ENCODE peak calls at places on chromosomes 4 and X, in nine cellular contexts. Q, N, F, K, J, I, Z, V and G are unnamed samples.

GRCh38 chrX:153444333-153445011 is 1.4 kb downstream of the TREX2 start:
- DNase-seq in Q (no peak), N (no peak), F (no peak), K (no peak), J (no peak), I (no peak), Z (no peak), V (no peak), G (no peak)

GRCh38 chr4:16591867-16592266 is 306.6 kb downstream of the LDB2 start:
- DNase-seq in Q (peak), N (no peak), F (peak), K (no peak), J (no peak), I (no peak), Z (no peak), V (no peak), G (no peak)

GRCh38 chrX:133335027-133335426 is 80.3 kb downstream of the GPC4 start:
- DNase-seq in Q (peak), N (peak), F (peak), K (no peak), J (no peak), I (no peak), Z (no peak), V (no peak), G (no peak)

GRCh38 chr4:73573794-73574528 is 46.3 kb downstream of the RASSF6 start:
- DNase-seq in Q (peak), N (peak), F (peak), K (no peak), J (no peak), I (peak), Z (peak), V (peak), G (peak)

GRCh38 chr4:142475663-142476062 is 370.4 kb downstream of the INPP4B start:
- DNase-seq in Q (peak), N (no peak), F (peak), K (no peak), J (no peak), I (no peak), Z (no peak), V (no peak), G (no peak)

GRCh38 chrX:115894087-115894486 is 276.5 kb upstream of the AGTR2 start:
- DNase-seq in Q (no peak), N (no peak), F (peak), K (no peak), J (no peak), I (no peak), Z (no peak), V (no peak), G (no peak)

GRCh38 chr4:55675196-55675793 is 39.2 kb upstream of the NMU start:
- DNase-seq in Q (no peak), N (no peak), F (no peak), K (no peak), J (no peak), I (no peak), Z (no peak), V (no peak), G (no peak)

GRCh38 chr4:86730310-86730709 is 118.9 kb downstream of the SLC10A6 start:
- DNase-seq in Q (no peak), N (no peak), F (no peak), K (no peak), J (no peak), I (no peak), Z (no peak), V (no peak), G (no peak)

GRCh38 chrX:129427267-129427666 is 96.0 kb downstream of the SMARCA1 start:
- DNase-seq in Q (no peak), N (no peak), F (no peak), K (no peak), J (no peak), I (no peak), Z (no peak), V (no peak), G (no peak)

GRCh38 chr4:121696641-121697461 is at the start of gene ANXA5:
- DNase-seq in Q (peak), N (peak), F (peak), K (peak), J (peak), I (peak), Z (peak), V (no peak), G (peak)

GRCh38 chr4:7442609-7443140 is 7.9 kb upstream of the PSAPL1 start:
- DNase-seq in Q (no peak), N (no peak), F (no peak), K (no peak), J (no peak), I (no peak), Z (no peak), V (no peak), G (no peak)

GRCh38 chrX:74536142-74537010 is 78.0 kb downstream of the RLIM start:
- DNase-seq in Q (peak), N (peak), F (peak), K (peak), J (peak), I (peak), Z (peak), V (no peak), G (peak)

GRCh38 chr4:7472443-7473013 is 37.8 kb upstream of the PSAPL1 start:
- DNase-seq in Q (no peak), N (no peak), F (no peak), K (no peak), J (no peak), I (no peak), Z (no peak), V (no peak), G (no peak)

GRCh38 chrX:109839694-109840358 is 106.8 kb upstream of the ACSL4 start:
- DNase-seq in Q (no peak), N (peak), F (peak), K (no peak), J (no peak), I (no peak), Z (no peak), V (no peak), G (no peak)

GRCh38 chrX:46704767-46705386 is 54.0 kb downstream of the SLC9A7 start:
- DNase-seq in Q (no peak), N (no peak), F (peak), K (no peak), J (no peak), I (no peak), Z (no peak), V (no peak), G (no peak)

GRCh38 chrX:16786791-16787735 is 797 bp downstream of the TXLNG start:
- DNase-seq in Q (peak), N (peak), F (no peak), K (no peak), J (no peak), I (no peak), Z (no peak), V (no peak), G (no peak)

GRCh38 chr4:165872443-165873297 is at the start of gene TLL1:
- DNase-seq in Q (peak), N (no peak), F (peak), K (no peak), J (no peak), I (no peak), Z (no peak), V (no peak), G (no peak)

GRCh38 chr4:88219099-88219498 is 60.7 kb upstream of the ABCG2 start:
- DNase-seq in Q (peak), N (peak), F (peak), K (no peak), J (no peak), I (no peak), Z (peak), V (peak), G (no peak)

GRCh38 chrX:150456466-150456865 is 93.3 kb downstream of the MAMLD1 start:
- DNase-seq in Q (no peak), N (peak), F (no peak), K (no peak), J (no peak), I (no peak), Z (no peak), V (no peak), G (no peak)

GRCh38 chrX:25523574-25523973 is 507.8 kb upstream of the ARX start:
- DNase-seq in Q (peak), N (no peak), F (peak), K (no peak), J (no peak), I (no peak), Z (no peak), V (no peak), G (no peak)

GRCh38 chr4:145234086-145234694 is 53.8 kb upstream of the OTUD4 start:
- DNase-seq in Q (peak), N (peak), F (peak), K (no peak), J (no peak), I (no peak), Z (peak), V (peak), G (no peak)

GRCh38 chr4:93436000-93436626 is 392.4 kb upstream of the ATOH1 start:
- DNase-seq in Q (no peak), N (no peak), F (no peak), K (no peak), J (no peak), I (no peak), Z (no peak), V (no peak), G (no peak)

GRCh38 chrX:39984191-39984956 is 113.4 kb downstream of the BCOR start:
- DNase-seq in Q (peak), N (peak), F (peak), K (no peak), J (no peak), I (no peak), Z (peak), V (no peak), G (peak)

GRCh38 chr4:64747919-64748715 is 338.9 kb upstream of the TECRL start:
- DNase-seq in Q (no peak), N (no peak), F (no peak), K (no peak), J (no peak), I (no peak), Z (no peak), V (no peak), G (peak)

GRCh38 chr4:100657187-100657586 is 139.4 kb upstream of the EMCN start:
- DNase-seq in Q (no peak), N (no peak), F (peak), K (no peak), J (no peak), I (no peak), Z (no peak), V (no peak), G (no peak)

GRCh38 chr4:20420916-20421315 is 169.2 kb downstream of the SLIT2 start:
- DNase-seq in Q (no peak), N (no peak), F (no peak), K (no peak), J (no peak), I (no peak), Z (no peak), V (no peak), G (no peak)

GRCh38 chrX:142040906-142041305 is 137.2 kb downstream of the MAGEC1 start:
- DNase-seq in Q (no peak), N (no peak), F (no peak), K (no peak), J (no peak), I (no peak), Z (no peak), V (no peak), G (no peak)

GRCh38 chr4:113447695-113448265 is 313.8 kb downstream of the CAMK2D start:
- DNase-seq in Q (peak), N (no peak), F (no peak), K (no peak), J (no peak), I (no peak), Z (no peak), V (no peak), G (no peak)

GRCh38 chr4:8342651-8343050 is 73.1 kb downstream of the HTRA3 start:
- DNase-seq in Q (no peak), N (no peak), F (no peak), K (peak), J (no peak), I (no peak), Z (no peak), V (no peak), G (no peak)

GRCh38 chr4:136036744-136037143 is 1495.5 kb downstream of the PCDH18 start:
- DNase-seq in Q (peak), N (no peak), F (peak), K (no peak), J (no peak), I (no peak), Z (peak), V (no peak), G (no peak)

GRCh38 chr4:86898562-86898961 is 6.3 kb upstream of the C4orf36 start:
- DNase-seq in Q (no peak), N (no peak), F (peak), K (no peak), J (no peak), I (no peak), Z (no peak), V (no peak), G (no peak)

GRCh38 chrX:63506320-63506719 is 155.2 kb upstream of the SPIN4 start:
- DNase-seq in Q (peak), N (peak), F (peak), K (no peak), J (no peak), I (no peak), Z (no peak), V (no peak), G (no peak)
- TF ChIP-seq CTCF in Q (no peak), N (peak), F (no peak), K (no peak), J (no peak), I (peak), Z (peak), V (no peak), G (no peak)

GRCh38 chr4:146640021-146640425 is 1.3 kb downstream of the POU4F2 start:
- DNase-seq in Q (no peak), N (no peak), F (no peak), K (no peak), J (no peak), I (no peak), Z (no peak), V (no peak), G (no peak)

GRCh38 chr4:146640459-146641061 is 1.9 kb downstream of the POU4F2 start:
- DNase-seq in Q (no peak), N (no peak), F (no peak), K (no peak), J (no peak), I (no peak), Z (no peak), V (no peak), G (no peak)

GRCh38 chr4:146638801-146639351 is at the start of gene POU4F2:
- DNase-seq in Q (no peak), N (no peak), F (peak), K (no peak), J (no peak), I (no peak), Z (no peak), V (no peak), G (no peak)

GRCh38 chr4:146639414-146639814 is 721 bp downstream of the POU4F2 start:
- DNase-seq in Q (no peak), N (no peak), F (no peak), K (no peak), J (no peak), I (no peak), Z (no peak), V (no peak), G (no peak)

DNA sequence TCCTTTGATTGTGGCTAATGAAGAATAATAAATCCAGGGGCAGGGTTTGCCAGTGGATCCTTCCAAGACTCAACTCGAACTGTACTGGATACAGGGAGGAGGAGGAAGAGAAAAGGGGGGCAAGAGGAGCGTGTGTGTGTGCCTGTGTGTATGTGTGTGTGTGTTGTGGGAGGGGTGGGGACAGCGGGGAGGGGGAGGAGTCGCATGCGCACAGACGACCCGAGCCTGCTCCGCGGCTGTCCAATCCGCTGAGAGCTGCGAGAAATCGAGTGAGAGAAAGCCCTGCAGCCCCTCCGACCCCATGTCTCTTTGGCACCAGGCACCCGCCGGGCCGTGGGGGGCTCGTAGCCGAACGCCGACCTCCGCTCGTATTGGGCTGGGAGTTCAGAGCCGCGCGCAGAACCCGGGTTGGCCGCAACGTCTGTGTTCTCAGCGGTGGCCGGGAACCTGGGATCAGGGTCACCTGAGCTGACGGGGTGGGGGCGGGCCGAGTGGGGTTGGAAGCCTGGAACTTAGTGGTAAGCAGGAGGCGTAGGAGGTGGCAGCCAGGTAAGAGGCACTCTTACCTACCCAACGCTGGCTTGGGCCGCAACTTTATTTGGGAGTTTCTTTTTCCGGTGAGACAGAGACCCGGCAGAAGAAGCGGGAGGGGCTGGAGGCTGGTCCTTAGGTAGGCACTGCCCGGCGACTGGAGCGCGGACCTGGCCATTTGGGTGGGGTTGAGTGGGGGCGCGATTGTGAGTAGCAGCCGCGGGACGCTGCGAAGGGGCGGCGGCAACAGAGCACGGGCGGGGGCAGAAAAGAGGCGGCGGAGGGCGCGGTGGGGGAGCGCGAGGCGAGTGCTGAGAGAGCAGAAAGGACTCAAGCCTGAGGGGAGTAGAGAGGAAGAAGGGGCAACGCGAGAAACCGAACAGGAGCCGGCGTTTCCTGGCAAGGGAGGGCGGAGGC is 566 bp upstream of the POU4F2 start:
- DNase-seq in Q (no peak), N (no peak), F (no peak), K (no peak), J (no peak), I (no peak), Z (no peak), V (no peak), G (no peak)
- H3K4me3 ChIP-seq in Q (no peak), N (no peak), F (no peak), K (peak), J (peak), I (peak), Z (no peak), V (no peak), G (no peak)

DNA sequence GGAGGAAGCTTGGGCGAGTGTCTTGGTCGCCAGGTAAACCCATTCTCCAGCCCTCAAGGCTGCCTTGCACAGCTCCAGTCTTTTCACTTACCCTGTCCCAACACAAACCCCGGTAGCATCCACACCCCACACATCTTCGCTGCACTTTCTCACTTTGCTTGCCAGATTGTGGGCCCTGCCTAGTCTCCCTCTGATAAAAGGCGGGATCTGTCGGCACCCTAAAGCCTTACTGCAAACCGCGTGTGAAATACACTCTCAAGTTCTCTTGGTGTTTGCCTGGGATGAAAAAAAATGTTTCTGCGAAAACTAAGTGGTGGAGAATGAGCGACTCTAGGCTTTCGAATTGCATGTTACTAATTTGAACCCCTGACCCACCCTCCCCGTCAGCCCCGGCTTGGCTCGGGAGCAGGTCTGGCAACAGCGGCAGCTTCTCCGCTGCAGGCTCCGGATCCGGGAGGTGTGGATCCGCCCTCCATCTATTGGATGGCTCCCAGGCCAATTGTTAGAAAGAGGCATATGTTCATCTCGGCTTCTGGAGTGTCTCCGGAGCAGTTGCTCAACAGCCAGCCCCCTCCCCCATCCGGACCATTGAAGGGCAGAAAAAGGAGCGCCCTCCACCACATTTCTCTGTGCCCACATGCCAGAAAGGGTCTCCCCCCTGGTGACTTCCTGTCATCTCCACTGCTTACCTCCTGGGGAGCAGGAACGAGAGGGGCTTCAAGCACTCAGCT is 3.0 kb upstream of the CITED1 start:
- DNase-seq in Q (peak), N (peak), F (peak), K (no peak), J (no peak), I (peak), Z (peak), V (no peak), G (peak)
- TF ChIP-seq CTCF in Q (no peak), N (no peak), F (no peak), K (no peak), J (no peak), I (no peak), Z (no peak), V (no peak), G (no peak)

GRCh38 chrX:2931612-2932011 is 2.5 kb upstream of the ARSD start:
- DNase-seq in Q (no peak), N (no peak), F (no peak), K (no peak), J (no peak), I (no peak), Z (no peak), V (no peak), G (no peak)

GRCh38 chrX:2926664-2927275 is 2.4 kb downstream of the ARSD start:
- DNase-seq in Q (no peak), N (no peak), F (no peak), K (no peak), J (no peak), I (no peak), Z (no peak), V (no peak), G (peak)

GRCh38 chrX:2928127-2928582 is 984 bp downstream of the ARSD start:
- DNase-seq in Q (no peak), N (no peak), F (no peak), K (no peak), J (peak), I (peak), Z (no peak), V (peak), G (peak)

GRCh38 chrX:2931155-2931554 is 2.0 kb upstream of the ARSD start:
- DNase-seq in Q (no peak), N (no peak), F (no peak), K (no peak), J (no peak), I (no peak), Z (no peak), V (no peak), G (no peak)

GRCh38 chrX:2928583-2929434 is at the start of gene ARSD:
- DNase-seq in Q (peak), N (no peak), F (peak), K (peak), J (peak), I (peak), Z (peak), V (peak), G (peak)
- H3K4me3 ChIP-seq in Q (peak), N (no peak), F (peak), K (peak), J (peak), I (peak), Z (peak), V (peak), G (peak)